ENCODE peak calls at places on chromosomes 4 and X, in five cellular contexts. R is IMR-90, G is mesenchymal stem cell, T is H1, J is neuronal stem cell. L is an unnamed sample.

GRCh38 chr4:162981823-162982222 is 184.9 kb downstream of the NAF1 start:
- DNase-seq in G (no peak), J (no peak), T (no peak), R (no peak), L (no peak)

GRCh38 chr4:69881173-69881773 is 21.3 kb upstream of the SULT1E1 start:
- DNase-seq in T (no peak), J (peak; percentile 6), G (peak; percentile 44), R (peak; percentile 44), L (peak; percentile 27)

GRCh38 chrX:44343412-44343942 is at the start of gene EFHC2:
- DNase-seq in T (no peak), R (no peak), J (no peak), G (peak; percentile 33), L (no peak)

GRCh38 chrX:56314334-56314733 is 82.2 kb downstream of the KLF8 start:
- DNase-seq in J (no peak), T (no peak), R (no peak), G (no peak), L (peak; percentile 1)

GRCh38 chrX:63513825-63514574 is 162.9 kb upstream of the SPIN4 start:
- DNase-seq in R (peak; percentile 80), G (no peak), J (no peak), T (no peak), L (peak; percentile 45)

GRCh38 chrX:7330551-7330950 is 182.6 kb upstream of the PUDP start:
- DNase-seq in J (no peak), T (no peak), R (peak; percentile 21), G (no peak), L (no peak)

GRCh38 chr4:7872264-7872771 is 67.3 kb downstream of the AFAP1 start:
- DNase-seq in T (no peak), J (no peak), G (no peak), R (peak; percentile 98), L (peak; percentile 99)

GRCh38 chr4:113742643-113743042 is 18.9 kb downstream of the CAMK2D start:
- DNase-seq in T (no peak), J (no peak), G (no peak), R (no peak), L (no peak)

GRCh38 chr4:84582988-84583870 is at the start of gene CDS1:
- DNase-seq in R (no peak), G (peak; percentile 3), J (no peak), T (no peak), L (peak; percentile 61)

DNA sequence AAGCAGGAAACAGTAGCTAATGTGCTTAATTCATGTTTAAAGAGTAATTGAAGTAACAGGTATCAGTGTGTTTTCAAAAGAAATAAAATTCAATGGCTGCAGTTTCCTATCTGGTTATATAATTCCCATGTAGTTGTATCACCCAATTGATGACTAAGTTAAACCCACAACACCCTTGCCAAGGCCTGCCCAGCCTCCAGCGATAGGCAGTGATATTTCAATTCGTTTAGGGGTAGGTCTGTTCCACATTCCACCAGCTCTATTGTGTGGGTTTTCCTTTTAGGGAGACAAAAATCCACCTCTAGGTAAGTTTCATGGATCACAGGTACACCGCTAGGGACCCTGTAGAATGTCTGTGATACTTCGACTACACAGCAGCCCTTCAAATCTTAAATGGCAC is 24.7 kb upstream of the MXRA5 start:
- DNase-seq in G (no peak), R (no peak), T (no peak), J (no peak), L (no peak)
- H3K23ac ChIP-seq in G (no peak overlapping the region), R (no peak overlapping the region), T (no peak overlapping the region), J (no peak overlapping the region), L (no peak overlapping the region)

GRCh38 chr4:145930592-145930991 is 8.0 kb downstream of the ZNF827 start:
- DNase-seq in J (no peak), T (no peak), R (no peak), G (no peak), L (no peak)
- H3K4me1 ChIP-seq in J (peaks cover under 1% of the 10 kb centered on the region), T (peaks cover 10% of the 10 kb centered on the region), R (peaks cover 5% of the 10 kb centered on the region), G (peaks cover 2% of the 10 kb centered on the region), L (peaks cover 1% of the 10 kb centered on the region)

DNA sequence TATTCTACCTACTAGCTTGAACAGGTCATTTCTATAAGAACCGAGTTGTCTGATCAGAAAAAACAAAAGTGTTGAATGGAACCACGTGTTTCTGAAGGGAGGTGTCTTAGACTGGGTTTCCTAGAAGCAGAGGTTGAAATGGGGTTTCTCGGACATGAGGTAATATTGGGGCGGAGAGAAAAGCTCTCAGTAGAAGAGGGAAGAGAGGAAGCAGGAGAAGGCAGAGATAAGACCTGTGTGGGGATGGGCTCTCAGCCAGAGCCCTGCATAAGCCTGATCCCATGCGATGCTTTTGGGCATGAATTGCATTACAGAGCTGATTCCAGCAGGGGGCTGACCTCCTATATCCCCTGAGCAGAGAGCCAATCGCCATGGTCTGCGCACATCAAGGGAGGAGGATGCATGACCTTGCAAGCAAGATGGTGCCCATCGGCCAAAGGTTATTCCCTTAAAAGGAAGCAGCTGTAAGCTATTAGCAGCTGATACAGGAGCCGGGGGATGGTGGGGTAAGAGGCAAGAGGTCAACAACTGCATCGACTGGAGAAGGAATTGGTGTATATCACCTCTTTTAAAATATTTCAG is 7.7 kb downstream of the ANOS1 start:
- DNase-seq in J (no peak), T (no peak), G (no peak), R (no peak), L (no peak)
- H3K9ac ChIP-seq in J (no peak overlapping the region), T (no peak overlapping the region), G (no peak overlapping the region), R (no peak overlapping the region), L (no peak overlapping the region)

GRCh38 chr4:86596802-86597201 is 2.7 kb downstream of the PTPN13 start:
- DNase-seq in G (no peak), R (peak; percentile 70), T (no peak), J (no peak), L (no peak)

GRCh38 chr4:86592553-86593249 is 1.4 kb upstream of the PTPN13 start:
- DNase-seq in J (no peak), T (no peak), R (peak; percentile 6), G (peak; percentile 33), L (peak; percentile 57)

GRCh38 chr4:86595426-86595805 is 1.3 kb downstream of the PTPN13 start:
- DNase-seq in T (no peak), G (peak; percentile 75), R (peak; percentile 30), J (no peak), L (no peak)

GRCh38 chr4:86593726-86594558 is at the start of gene PTPN13:
- DNase-seq in G (peak; percentile 99), T (peak; percentile 99), J (peak; percentile 100), R (peak; percentile 98), L (peak; percentile 97)

GRCh38 chr4:86594559-86595425 is 677 bp downstream of the PTPN13 start:
- DNase-seq in J (peak; percentile 46), G (peak; percentile 92), R (peak; percentile 84), T (no peak), L (peak; percentile 66)
- H3K23ac ChIP-seq in J (peak overlapping the region; percentile 99), G (no peak overlapping the region), R (peak overlapping the region; percentile 100), T (no peak overlapping the region), L (no peak overlapping the region)

GRCh38 chr4:109803924-109804571 is 2.2 kb upstream of the CFI start:
- DNase-seq in G (peak; percentile 66), T (no peak), J (peak; percentile 45), R (peak; percentile 37), L (no peak)
- H3K4me1 ChIP-seq in G (no peaks in the 10 kb centered on the region), T (no peaks in the 10 kb centered on the region), J (no peaks in the 10 kb centered on the region), R (no peaks in the 10 kb centered on the region), L (no peaks in the 10 kb centered on the region)

GRCh38 chrX:101931104-101931493 is 728 bp downstream of the ZMAT1 start:
- DNase-seq in T (no peak), R (no peak), J (peak; percentile 1), G (no peak), L (no peak)
- H3K9ac ChIP-seq in T (peak overlapping the region; percentile 22), R (no peak overlapping the region), J (no peak overlapping the region), G (peak overlapping the region; percentile 71), L (no peak overlapping the region)

GRCh38 chr4:150582101-150582565 is at the start of gene MAB21L2:
- DNase-seq in J (peak; percentile 27), G (peak; percentile 80), R (peak; percentile 46), T (no peak), L (no peak)

GRCh38 chr4:150581611-150582010 is 340 bp upstream of the MAB21L2 start:
- DNase-seq in J (peak; percentile 65), T (no peak), R (peak; percentile 94), G (peak; percentile 96), L (no peak)

GRCh38 chr4:150584198-150584593 is 2.2 kb downstream of the MAB21L2 start:
- DNase-seq in G (no peak), J (no peak), T (no peak), R (no peak), L (no peak)

GRCh38 chr4:150582881-150583286 is 933 bp downstream of the MAB21L2 start:
- DNase-seq in T (no peak), J (peak; percentile 36), R (peak; percentile 51), G (peak; percentile 76), L (no peak)

GRCh38 chr4:150583287-150584197 is 1.6 kb downstream of the MAB21L2 start:
- DNase-seq in R (peak; percentile 47), T (no peak), G (peak; percentile 66), J (peak; percentile 44), L (no peak)
- H3K23ac ChIP-seq in R (peak overlapping the region; percentile 99), T (no peak overlapping the region), G (peak overlapping the region; percentile 14), J (peak overlapping the region; percentile 61), L (no peak overlapping the region)

L was measured in trophoblast cell.